ENCODE peak calls at places on chromosomes 5 and 9, in seven cellular contexts. Y is effector memory CD4-positive, alpha-beta T cell; R is right atrium auricular region; G is lower lobe of right lung; T is DND-41; Z is cardiac muscle cell; I is IMR-90. M is an unnamed sample.
A peak's percentile ranks its signal among the peaks of the same experiment; 100 is the strongest.

GRCh38 chr5:20608567-20608966 is 620.6 kb upstream of the CDH18 start:
- DNase-seq in Y (no peak), R (no peak), G (no peak), T (no peak), Z (no peak), I (no peak), M (no peak)

GRCh38 chr5:131324311-131324710 is 60.5 kb downstream of the CDC42SE2 start:
- DNase-seq in Y (no peak), R (no peak), G (no peak), T (no peak), Z (peak; percentile 29), I (no peak), M (no peak)

GRCh38 chr5:136309376-136309775 is 56.0 kb downstream of the TRPC7 start:
- DNase-seq in Y (no peak), R (no peak), G (no peak), T (no peak), Z (no peak), I (no peak), M (peak; percentile 37)

GRCh38 chr5:130277002-130277401 is 372.7 kb downstream of the CHSY3 start:
- DNase-seq in Y (no peak), R (no peak), G (no peak), T (no peak), Z (no peak), I (no peak), M (no peak)

GRCh38 chr9:89418882-89419641 is 78.9 kb downstream of the SEMA4D start:
- DNase-seq in Y (peak; percentile 58), R (no peak), G (no peak), T (peak; percentile 76), Z (no peak), I (no peak), M (no peak)

GRCh38 chr9:113692264-113692663 is 183.8 kb upstream of the ZNF618 start:
- DNase-seq in Y (no peak), R (no peak), G (no peak), T (no peak), Z (no peak), I (no peak), M (no peak)

GRCh38 chr9:82436480-82436879 is 447.9 kb downstream of the SPATA31D1 start:
- DNase-seq in Y (no peak), R (no peak), G (no peak), T (no peak), Z (no peak), I (peak; percentile 41), M (no peak)

GRCh38 chr9:99807276-99807852 is 14.3 kb upstream of the NR4A3 start:
- DNase-seq in Y (peak; percentile 41), R (peak; percentile 76), G (peak; percentile 66), T (peak; percentile 61), Z (peak; percentile 70), I (peak; percentile 59), M (peak; percentile 94)

GRCh38 chr9:136648746-136649145 is 14.0 kb upstream of the EGFL7 start:
- DNase-seq in Y (no peak), R (peak; percentile 72), G (peak; percentile 73), T (no peak), Z (peak; percentile 42), I (no peak), M (no peak)

GRCh38 chr5:140398379-140398811 is 3.2 kb upstream of the ANKHD1 start:
- DNase-seq in Y (no peak), R (no peak), G (no peak), T (no peak), Z (peak; percentile 28), I (no peak), M (no peak)

GRCh38 chr9:16202221-16202620 is 649.4 kb downstream of the CCDC171 start:
- DNase-seq in Y (no peak), R (no peak), G (no peak), T (no peak), Z (no peak), I (peak; percentile 19), M (no peak)

GRCh38 chr5:137734962-137735530 is 843 bp downstream of the KLHL3 start:
- DNase-seq in Y (no peak), R (peak; percentile 68), G (peak; percentile 43), T (peak; percentile 36), Z (peak; percentile 70), I (peak; percentile 52), M (no peak)

GRCh38 chr5:127396490-127397155 is 106.0 kb downstream of the MEGF10 start:
- DNase-seq in Y (no peak), R (no peak), G (no peak), T (no peak), Z (no peak), I (no peak), M (no peak)

GRCh38 chr5:89878140-89878570 is 531.4 kb downstream of the CETN3 start:
- DNase-seq in Y (no peak), R (no peak), G (no peak), T (no peak), Z (peak; percentile 97), I (peak; percentile 54), M (no peak)

GRCh38 chr5:53469946-53470687 is 10.3 kb upstream of the FST start:
- DNase-seq in Y (no peak), R (no peak), G (no peak), T (no peak), Z (no peak), I (peak; percentile 79), M (no peak)

GRCh38 chr5:176547811-176548210 is 1.3 kb upstream of the CDHR2 start:
- DNase-seq in Y (no peak), R (no peak), G (no peak), T (no peak), Z (no peak), I (no peak), M (no peak)

GRCh38 chr9:70576121-70576520 is 161.7 kb upstream of the KLF9 start:
- DNase-seq in Y (no peak), R (no peak), G (no peak), T (no peak), Z (no peak), I (no peak), M (no peak)

GRCh38 chr9:80954521-80954920 is 734.8 kb downstream of the TLE1 start:
- DNase-seq in Y (no peak), R (no peak), G (no peak), T (no peak), Z (no peak), I (peak; percentile 25), M (no peak)

GRCh38 chr5:36661446-36662220 is 55.2 kb downstream of the SLC1A3 start:
- DNase-seq in Y (no peak), R (no peak), G (no peak), T (no peak), Z (no peak), I (no peak), M (no peak)

GRCh38 chr9:137076636-137077009 is 694 bp upstream of the UAP1L1 start:
- DNase-seq in Y (no peak), R (no peak), G (peak; percentile 53), T (no peak), Z (no peak), I (no peak), M (no peak)

GRCh38 chr5:144139586-144139985 is 30.9 kb downstream of the YIPF5 start:
- DNase-seq in Y (no peak), R (no peak), G (no peak), T (no peak), Z (peak; percentile 46), I (peak; percentile 37), M (no peak)

GRCh38 chr5:143011621-143012020 is 241.4 kb downstream of the ARHGAP26 start:
- DNase-seq in Y (no peak), R (no peak), G (no peak), T (no peak), Z (peak; percentile 78), I (peak; percentile 83), M (no peak)

GRCh38 chr9:123251741-123252140 is 16.6 kb downstream of the STRBP start:
- DNase-seq in Y (no peak), R (no peak), G (no peak), T (no peak), Z (no peak), I (no peak), M (no peak)

GRCh38 chr9:127133739-127134167 is 11.3 kb upstream of the ANGPTL2 start:
- DNase-seq in Y (no peak), R (peak; percentile 80), G (no peak), T (no peak), Z (peak; percentile 74), I (peak; percentile 91), M (no peak)

DNA sequence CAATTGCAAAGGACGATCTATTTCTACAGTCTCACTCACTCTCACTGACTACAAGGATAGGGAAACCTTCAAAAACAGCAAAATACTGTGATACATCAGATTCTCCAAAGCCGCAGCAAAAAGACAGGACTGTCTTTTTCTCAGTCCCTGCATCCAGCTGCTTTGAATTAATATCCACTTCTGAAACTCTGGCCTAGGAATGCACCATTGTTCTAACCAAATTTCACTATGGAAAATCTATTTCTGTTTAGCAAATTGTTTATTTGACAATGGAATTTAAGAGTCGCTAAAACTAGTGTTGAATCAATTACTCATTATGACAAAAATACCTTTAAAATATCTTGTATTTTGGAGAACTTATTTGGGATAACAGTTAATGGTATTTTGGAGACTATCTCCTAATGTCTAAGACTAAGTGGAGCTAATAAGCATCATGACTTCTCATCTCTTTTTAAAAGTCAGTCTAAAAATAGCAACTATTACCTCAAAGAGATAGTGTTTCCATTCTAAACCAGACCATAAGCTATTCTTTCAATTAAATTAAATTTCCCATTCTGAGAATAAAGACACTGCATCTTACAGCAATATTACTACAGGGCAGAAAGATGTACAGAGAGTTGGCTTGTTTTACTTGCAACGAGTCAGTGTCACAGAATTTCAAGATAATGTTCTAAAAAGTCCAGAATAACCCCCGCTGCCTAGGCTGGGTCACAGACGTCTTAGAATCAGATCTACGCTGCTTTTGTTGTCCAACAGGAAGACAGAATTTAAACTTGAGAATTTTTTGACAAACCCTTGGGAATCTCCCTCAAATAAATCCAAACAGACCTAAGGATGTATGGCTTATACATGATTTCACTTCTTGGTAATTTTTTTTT is 98.7 kb downstream of the USP20 start:
- DNase-seq in Y (no peak), R (no peak), G (no peak), T (no peak), Z (no peak), I (peak; percentile 14), M (no peak)
- H3K4me1 ChIP-seq in Y (peaks cover 28% of the 10 kb centered on the region), R (peaks cover 46% of the 10 kb centered on the region), G (peaks cover 63% of the 10 kb centered on the region), T (peaks cover 24% of the 10 kb centered on the region), Z (peaks cover 17% of the 10 kb centered on the region), I (peaks cover 26% of the 10 kb centered on the region), M (peaks cover 86% of the 10 kb centered on the region)

DNA sequence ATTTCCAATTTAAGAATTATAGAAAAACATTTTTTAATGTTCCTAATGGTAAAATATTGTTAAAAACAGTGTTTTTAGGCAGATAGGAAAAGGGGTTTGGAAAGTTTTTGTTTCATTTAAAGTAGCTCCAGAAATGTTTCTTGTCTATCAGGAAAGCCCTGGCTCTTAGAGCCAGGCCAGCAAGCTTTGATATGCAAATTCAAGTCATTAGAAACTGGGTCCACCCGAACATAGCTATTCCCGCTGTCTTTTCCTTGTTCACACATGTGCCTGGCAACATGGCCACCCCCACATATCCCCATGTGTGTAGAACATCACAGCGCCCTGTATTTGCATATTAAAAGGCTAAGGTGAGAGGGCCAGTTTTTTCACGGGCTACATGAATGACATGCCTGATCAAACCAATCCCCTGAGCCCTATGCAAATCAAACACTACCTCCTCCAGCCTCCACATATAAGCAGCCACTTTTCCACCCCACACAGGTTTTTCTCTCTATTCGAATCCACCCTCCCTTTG is 925.3 kb upstream of the CDH10 start:
- DNase-seq in Y (no peak), R (no peak), G (no peak), T (no peak), Z (no peak), I (no peak), M (no peak)
- H3K4me3 ChIP-seq in Y (no peak overlapping the region), R (no peak overlapping the region), G (no peak overlapping the region), T (no peak overlapping the region), Z (no peak overlapping the region), I (no peak overlapping the region), M (no peak overlapping the region)

GRCh38 chr5:96337048-96337781 is 95.8 kb downstream of the PCSK1 start:
- DNase-seq in Y (no peak), R (no peak), G (no peak), T (no peak), Z (no peak), I (no peak), M (no peak)
- H3K27ac ChIP-seq in Y (no peak overlapping the region), R (peak overlapping the region; percentile 79), G (no peak overlapping the region), T (no peak overlapping the region), Z (no peak overlapping the region), I (peak overlapping the region; percentile 70), M (no peak overlapping the region)

GRCh38 chr9:121635300-121635699 is 16.1 kb upstream of the DAB2IP start:
- DNase-seq in Y (no peak), R (no peak), G (no peak), T (no peak), Z (no peak), I (no peak), M (no peak)
- H3K4me1 ChIP-seq in Y (no peaks in the 10 kb centered on the region), R (peaks cover 73% of the 10 kb centered on the region), G (peaks cover 32% of the 10 kb centered on the region), T (no peaks in the 10 kb centered on the region), Z (peaks cover 36% of the 10 kb centered on the region), I (peaks cover 11% of the 10 kb centered on the region), M (peaks cover 58% of the 10 kb centered on the region)